ENCODE peak calls at places on chromosomes 4 and X, in nine cellular contexts. One of them, this sample, is unnamed.

GRCh38 chr4:75995727-75996126 is 5.0 kb upstream of the SDAD1 start:
- DNase-seq in retinal pigment epithelial cell: no peak
- DNase-seq in DMS53: peak
- DNase-seq in renal cortical epithelial cell: peak
- DNase-seq in NCI-H2081: peak
- DNase-seq in GM03348: peak
- DNase-seq in body of pancreas: peak
- DNase-seq in activated CD8-positive, alpha-beta memory T cell treated with anti-CD3 and anti-CD28 coated beads for 48 hours: no peak
- DNase-seq in aorta: no peak
- DNase-seq in this sample: peak

GRCh38 chrX:49273181-49273727 is 3.7 kb downstream of the PPP1R3F start:
- DNase-seq in retinal pigment epithelial cell: no peak
- DNase-seq in DMS53: no peak
- DNase-seq in renal cortical epithelial cell: no peak
- DNase-seq in NCI-H2081: no peak
- DNase-seq in GM03348: no peak
- DNase-seq in body of pancreas: no peak
- DNase-seq in activated CD8-positive, alpha-beta memory T cell treated with anti-CD3 and anti-CD28 coated beads for 48 hours: no peak
- DNase-seq in aorta: peak
- DNase-seq in this sample: no peak

GRCh38 chrX:16822723-16823122 is 36.5 kb downstream of the TXLNG start:
- DNase-seq in retinal pigment epithelial cell: no peak
- DNase-seq in DMS53: no peak
- DNase-seq in renal cortical epithelial cell: no peak
- DNase-seq in NCI-H2081: no peak
- DNase-seq in GM03348: peak
- DNase-seq in body of pancreas: no peak
- DNase-seq in activated CD8-positive, alpha-beta memory T cell treated with anti-CD3 and anti-CD28 coated beads for 48 hours: no peak
- DNase-seq in aorta: no peak
- DNase-seq in this sample: peak

GRCh38 chr4:107701565-107701964 is 18.5 kb downstream of the PAPSS1 start:
- DNase-seq in retinal pigment epithelial cell: no peak
- DNase-seq in DMS53: no peak
- DNase-seq in renal cortical epithelial cell: no peak
- DNase-seq in NCI-H2081: no peak
- DNase-seq in GM03348: no peak
- DNase-seq in body of pancreas: no peak
- DNase-seq in activated CD8-positive, alpha-beta memory T cell treated with anti-CD3 and anti-CD28 coated beads for 48 hours: no peak
- DNase-seq in aorta: no peak
- DNase-seq in this sample: no peak

GRCh38 chrX:19857131-19857530 is 30.3 kb downstream of the SH3KBP1 start:
- DNase-seq in retinal pigment epithelial cell: no peak
- DNase-seq in DMS53: peak
- DNase-seq in renal cortical epithelial cell: no peak
- DNase-seq in NCI-H2081: no peak
- DNase-seq in GM03348: no peak
- DNase-seq in body of pancreas: no peak
- DNase-seq in activated CD8-positive, alpha-beta memory T cell treated with anti-CD3 and anti-CD28 coated beads for 48 hours: no peak
- DNase-seq in aorta: no peak
- DNase-seq in this sample: no peak

GRCh38 chrX:18173494-18174180 is 47.0 kb downstream of the BEND2 start:
- DNase-seq in retinal pigment epithelial cell: no peak
- DNase-seq in DMS53: peak
- DNase-seq in renal cortical epithelial cell: no peak
- DNase-seq in NCI-H2081: peak
- DNase-seq in GM03348: no peak
- DNase-seq in body of pancreas: no peak
- DNase-seq in activated CD8-positive, alpha-beta memory T cell treated with anti-CD3 and anti-CD28 coated beads for 48 hours: no peak
- DNase-seq in aorta: no peak
- DNase-seq in this sample: no peak

GRCh38 chr4:20895988-20896387 is 195.7 kb downstream of the PACRGL start:
- DNase-seq in retinal pigment epithelial cell: no peak
- DNase-seq in DMS53: no peak
- DNase-seq in renal cortical epithelial cell: no peak
- DNase-seq in NCI-H2081: no peak
- DNase-seq in GM03348: no peak
- DNase-seq in body of pancreas: no peak
- DNase-seq in activated CD8-positive, alpha-beta memory T cell treated with anti-CD3 and anti-CD28 coated beads for 48 hours: no peak
- DNase-seq in aorta: no peak
- DNase-seq in this sample: no peak

GRCh38 chrX:2485789-2486345 is 14.9 kb downstream of the DHRSX start:
- DNase-seq in retinal pigment epithelial cell: no peak
- DNase-seq in DMS53: no peak
- DNase-seq in renal cortical epithelial cell: no peak
- DNase-seq in NCI-H2081: no peak
- DNase-seq in GM03348: no peak
- DNase-seq in body of pancreas: no peak
- DNase-seq in activated CD8-positive, alpha-beta memory T cell treated with anti-CD3 and anti-CD28 coated beads for 48 hours: no peak
- DNase-seq in aorta: no peak
- DNase-seq in this sample: no peak

GRCh38 chr4:26349496-26349895 is 28.7 kb downstream of the RBPJ start:
- DNase-seq in retinal pigment epithelial cell: no peak
- DNase-seq in DMS53: no peak
- DNase-seq in renal cortical epithelial cell: peak
- DNase-seq in NCI-H2081: no peak
- DNase-seq in GM03348: no peak
- DNase-seq in body of pancreas: no peak
- DNase-seq in activated CD8-positive, alpha-beta memory T cell treated with anti-CD3 and anti-CD28 coated beads for 48 hours: no peak
- DNase-seq in aorta: no peak
- DNase-seq in this sample: no peak

GRCh38 chrX:44130189-44130588 is 157.0 kb upstream of the NDP start:
- DNase-seq in retinal pigment epithelial cell: no peak
- DNase-seq in DMS53: no peak
- DNase-seq in renal cortical epithelial cell: no peak
- DNase-seq in NCI-H2081: no peak
- DNase-seq in GM03348: no peak
- DNase-seq in body of pancreas: no peak
- DNase-seq in activated CD8-positive, alpha-beta memory T cell treated with anti-CD3 and anti-CD28 coated beads for 48 hours: no peak
- DNase-seq in aorta: no peak
- DNase-seq in this sample: no peak

GRCh38 chr4:54658321-54659093 is 750 bp downstream of the KIT start:
- DNase-seq in retinal pigment epithelial cell: no peak
- DNase-seq in DMS53: peak
- DNase-seq in renal cortical epithelial cell: no peak
- DNase-seq in NCI-H2081: peak
- DNase-seq in GM03348: peak
- DNase-seq in body of pancreas: peak
- DNase-seq in activated CD8-positive, alpha-beta memory T cell treated with anti-CD3 and anti-CD28 coated beads for 48 hours: peak
- DNase-seq in aorta: peak
- DNase-seq in this sample: peak

GRCh38 chr4:75584067-75584466 is 28.2 kb downstream of the ODAPH start:
- DNase-seq in retinal pigment epithelial cell: peak
- DNase-seq in DMS53: no peak
- DNase-seq in renal cortical epithelial cell: peak
- DNase-seq in NCI-H2081: no peak
- DNase-seq in GM03348: no peak
- DNase-seq in body of pancreas: no peak
- DNase-seq in activated CD8-positive, alpha-beta memory T cell treated with anti-CD3 and anti-CD28 coated beads for 48 hours: no peak
- DNase-seq in aorta: no peak
- DNase-seq in this sample: no peak

GRCh38 chrX:36974896-36975295 is 33.3 kb upstream of the FAM47C start:
- DNase-seq in retinal pigment epithelial cell: no peak
- DNase-seq in DMS53: peak
- DNase-seq in renal cortical epithelial cell: no peak
- DNase-seq in NCI-H2081: peak
- DNase-seq in GM03348: no peak
- DNase-seq in body of pancreas: no peak
- DNase-seq in activated CD8-positive, alpha-beta memory T cell treated with anti-CD3 and anti-CD28 coated beads for 48 hours: no peak
- DNase-seq in aorta: no peak
- DNase-seq in this sample: no peak

GRCh38 chrX:139120760-139121159 is 409.2 kb upstream of the FGF13 start:
- DNase-seq in retinal pigment epithelial cell: no peak
- DNase-seq in DMS53: peak
- DNase-seq in renal cortical epithelial cell: peak
- DNase-seq in NCI-H2081: no peak
- DNase-seq in GM03348: peak
- DNase-seq in body of pancreas: no peak
- DNase-seq in activated CD8-positive, alpha-beta memory T cell treated with anti-CD3 and anti-CD28 coated beads for 48 hours: no peak
- DNase-seq in aorta: no peak
- DNase-seq in this sample: peak

GRCh38 chrX:153032397-153033118 is 23.7 kb upstream of the PNMA3 start:
- DNase-seq in retinal pigment epithelial cell: no peak
- DNase-seq in DMS53: peak
- DNase-seq in renal cortical epithelial cell: peak
- DNase-seq in NCI-H2081: peak
- DNase-seq in GM03348: peak
- DNase-seq in body of pancreas: peak
- DNase-seq in activated CD8-positive, alpha-beta memory T cell treated with anti-CD3 and anti-CD28 coated beads for 48 hours: peak
- DNase-seq in aorta: peak
- DNase-seq in this sample: peak

GRCh38 chr4:186740822-186741221 is 17.2 kb upstream of the FAT1 start:
- DNase-seq in retinal pigment epithelial cell: no peak
- DNase-seq in DMS53: no peak
- DNase-seq in renal cortical epithelial cell: no peak
- DNase-seq in NCI-H2081: no peak
- DNase-seq in GM03348: peak
- DNase-seq in body of pancreas: no peak
- DNase-seq in activated CD8-positive, alpha-beta memory T cell treated with anti-CD3 and anti-CD28 coated beads for 48 hours: no peak
- DNase-seq in aorta: no peak
- DNase-seq in this sample: peak

GRCh38 chrX:9816094-9816700 is 30.0 kb downstream of the SHROOM2 start:
- DNase-seq in retinal pigment epithelial cell: no peak
- DNase-seq in DMS53: no peak
- DNase-seq in renal cortical epithelial cell: peak
- DNase-seq in NCI-H2081: no peak
- DNase-seq in GM03348: no peak
- DNase-seq in body of pancreas: no peak
- DNase-seq in activated CD8-positive, alpha-beta memory T cell treated with anti-CD3 and anti-CD28 coated beads for 48 hours: no peak
- DNase-seq in aorta: no peak
- DNase-seq in this sample: no peak

This sample was measured in AG20443.